ENCODE peak calls at places on chromosomes 3 and 15, in four cellular contexts. One of them, this sample, is unnamed.

GRCh38 chr15:59794229-59794886 is 105.2 kb upstream of the BNIP2 start:
- DNase-seq in GM20000: no peak
- DNase-seq in upper lobe of right lung: no peak
- DNase-seq in ovary: no peak
- DNase-seq in this sample: no peak

GRCh38 chr15:81275711-81276417 is 48.1 kb downstream of the STARD5 start:
- DNase-seq in upper lobe of right lung: no peak
- DNase-seq in GM20000: no peak
- DNase-seq in ovary: no peak
- DNase-seq in this sample: no peak

GRCh38 chr3:39327746-39328349 is 1.7 kb upstream of the CCR8 start:
- DNase-seq in upper lobe of right lung: no peak
- DNase-seq in GM20000: peak
- DNase-seq in ovary: no peak
- DNase-seq in this sample: no peak

GRCh38 chr3:11364181-11364580 is 92.0 kb downstream of the ATG7 start:
- DNase-seq in GM20000: no peak
- DNase-seq in ovary: no peak
- DNase-seq in upper lobe of right lung: no peak
- DNase-seq in this sample: no peak

GRCh38 chr15:100668321-100668690 is 65.9 kb downstream of the ASB7 start:
- DNase-seq in GM20000: no peak
- DNase-seq in ovary: no peak
- DNase-seq in upper lobe of right lung: no peak
- DNase-seq in this sample: no peak

GRCh38 chr3:30548605-30549004 is 57.8 kb upstream of the TGFBR2 start:
- DNase-seq in GM20000: no peak
- DNase-seq in ovary: no peak
- DNase-seq in upper lobe of right lung: no peak
- DNase-seq in this sample: no peak

GRCh38 chr3:65751123-65751700 is 287.5 kb downstream of the MAGI1 start:
- DNase-seq in GM20000: peak
- DNase-seq in ovary: peak
- DNase-seq in upper lobe of right lung: no peak
- DNase-seq in this sample: no peak

GRCh38 chr3:45269952-45270351 is 43.9 kb upstream of the TMEM158 start:
- DNase-seq in ovary: no peak
- DNase-seq in GM20000: no peak
- DNase-seq in upper lobe of right lung: no peak
- DNase-seq in this sample: no peak

GRCh38 chr15:66923438-66923881 is 141.9 kb upstream of the SMAD3 start:
- DNase-seq in upper lobe of right lung: no peak
- DNase-seq in ovary: no peak
- DNase-seq in GM20000: peak
- DNase-seq in this sample: no peak

GRCh38 chr15:25439456-25439836 is 622 bp upstream of the UBE3A start:
- DNase-seq in ovary: no peak
- DNase-seq in upper lobe of right lung: no peak
- DNase-seq in GM20000: peak
- DNase-seq in this sample: no peak

GRCh38 chr3:114442251-114442650 is 148.4 kb downstream of the TIGIT start:
- DNase-seq in upper lobe of right lung: no peak
- DNase-seq in GM20000: no peak
- DNase-seq in ovary: no peak
- DNase-seq in this sample: no peak

GRCh38 chr15:92715753-92716152 is 60.2 kb upstream of the FAM174B start:
- DNase-seq in GM20000: no peak
- DNase-seq in upper lobe of right lung: no peak
- DNase-seq in ovary: peak
- DNase-seq in this sample: no peak

GRCh38 chr15:67413770-67414429 is 107.0 kb upstream of the C15orf61 start:
- DNase-seq in GM20000: no peak
- DNase-seq in ovary: no peak
- DNase-seq in upper lobe of right lung: no peak
- DNase-seq in this sample: no peak

GRCh38 chr15:78831229-78832207 is 20.3 kb upstream of the ADAMTS7 start:
- DNase-seq in ovary: no peak
- DNase-seq in upper lobe of right lung: no peak
- DNase-seq in GM20000: no peak
- DNase-seq in this sample: no peak

GRCh38 chr3:107861904-107862303 is 228.9 kb downstream of the CD47 start:
- DNase-seq in GM20000: no peak
- DNase-seq in ovary: no peak
- DNase-seq in upper lobe of right lung: no peak
- DNase-seq in this sample: no peak

GRCh38 chr3:178802259-178802658 is 266.0 kb downstream of the KCNMB2 start:
- DNase-seq in GM20000: no peak
- DNase-seq in ovary: no peak
- DNase-seq in upper lobe of right lung: no peak
- DNase-seq in this sample: no peak

GRCh38 chr15:75738647-75739325 is 26.1 kb upstream of the CSPG4 start:
- DNase-seq in upper lobe of right lung: peak
- DNase-seq in GM20000: peak
- DNase-seq in ovary: peak
- DNase-seq in this sample: peak

GRCh38 chr3:194905696-194906095 is 220.0 kb downstream of the FAM43A start:
- DNase-seq in upper lobe of right lung: no peak
- DNase-seq in GM20000: no peak
- DNase-seq in ovary: no peak
- DNase-seq in this sample: no peak

GRCh38 chr15:35088329-35088728 is 3.2 kb upstream of the NANOGP8 start:
- DNase-seq in upper lobe of right lung: no peak
- DNase-seq in ovary: no peak
- DNase-seq in GM20000: no peak
- DNase-seq in this sample: no peak

GRCh38 chr3:78734048-78734637 is 1033.7 kb downstream of the ROBO1 start:
- DNase-seq in upper lobe of right lung: no peak
- DNase-seq in GM20000: no peak
- DNase-seq in ovary: no peak
- DNase-seq in this sample: no peak

GRCh38 chr15:25772500-25772899 is 90.6 kb downstream of the ATP10A start:
- DNase-seq in GM20000: no peak
- DNase-seq in ovary: no peak
- DNase-seq in upper lobe of right lung: no peak
- DNase-seq in this sample: peak

GRCh38 chr3:39138804-39139415 is 14.5 kb downstream of the CSRNP1 start:
- DNase-seq in upper lobe of right lung: no peak
- DNase-seq in ovary: peak
- DNase-seq in GM20000: no peak
- DNase-seq in this sample: no peak

GRCh38 chr3:160796813-160797164 is 40.8 kb downstream of the PPM1L start:
- DNase-seq in GM20000: no peak
- DNase-seq in ovary: no peak
- DNase-seq in upper lobe of right lung: no peak
- DNase-seq in this sample: no peak

GRCh38 chr3:21750291-21750690 is 719 bp downstream of the ZNF385D start:
- DNase-seq in ovary: no peak
- DNase-seq in upper lobe of right lung: no peak
- DNase-seq in GM20000: no peak
- DNase-seq in this sample: no peak

GRCh38 chr15:80151148-80151547 is 1.7 kb upstream of the FAH start:
- DNase-seq in GM20000: no peak
- DNase-seq in ovary: no peak
- DNase-seq in upper lobe of right lung: no peak
- DNase-seq in this sample: no peak

GRCh38 chr15:85454403-85454802 is 74.0 kb downstream of the AKAP13 start:
- DNase-seq in GM20000: no peak
- DNase-seq in ovary: no peak
- DNase-seq in upper lobe of right lung: no peak
- DNase-seq in this sample: no peak

GRCh38 chr15:48221885-48222284 is 15.8 kb downstream of the SLC12A1 start:
- DNase-seq in upper lobe of right lung: no peak
- DNase-seq in GM20000: no peak
- DNase-seq in ovary: no peak
- DNase-seq in this sample: no peak

GRCh38 chr3:157921767-157922166 is 184.5 kb downstream of the SHOX2 start:
- DNase-seq in GM20000: no peak
- DNase-seq in upper lobe of right lung: no peak
- DNase-seq in ovary: no peak
- DNase-seq in this sample: no peak

GRCh38 chr3:110178965-110179364 is 841.6 kb upstream of the DPPA4 start:
- DNase-seq in GM20000: no peak
- DNase-seq in ovary: peak
- DNase-seq in upper lobe of right lung: no peak
- DNase-seq in this sample: no peak

GRCh38 chr3:144771401-144771870 is 799.8 kb downstream of the DIPK2A start:
- DNase-seq in upper lobe of right lung: no peak
- DNase-seq in ovary: no peak
- DNase-seq in GM20000: no peak
- DNase-seq in this sample: no peak

GRCh38 chr3:69710153-69710977 is 28.9 kb upstream of the MITF start:
- DNase-seq in GM20000: no peak
- DNase-seq in ovary: no peak
- DNase-seq in upper lobe of right lung: no peak
- DNase-seq in this sample: no peak

GRCh38 chr3:188827078-188827477 is 344.7 kb upstream of the TPRG1 start:
- DNase-seq in GM20000: no peak
- DNase-seq in ovary: no peak
- DNase-seq in upper lobe of right lung: no peak
- DNase-seq in this sample: no peak

GRCh38 chr15:76642671-76643070 is 262.5 kb downstream of the SCAPER start:
- DNase-seq in ovary: no peak
- DNase-seq in GM20000: peak
- DNase-seq in upper lobe of right lung: no peak
- DNase-seq in this sample: no peak

GRCh38 chr3:99630815-99631214 is 7.6 kb upstream of the COL8A1 start:
- DNase-seq in ovary: no peak
- DNase-seq in GM20000: no peak
- DNase-seq in upper lobe of right lung: no peak
- DNase-seq in this sample: no peak

GRCh38 chr15:62941719-62942118 is 100.8 kb upstream of the TPM1 start:
- DNase-seq in ovary: no peak
- DNase-seq in upper lobe of right lung: no peak
- DNase-seq in GM20000: no peak
- DNase-seq in this sample: no peak

GRCh38 chr15:71804226-71804625 is 6.1 kb upstream of the NR2E3 start:
- DNase-seq in ovary: no peak
- DNase-seq in GM20000: no peak
- DNase-seq in upper lobe of right lung: no peak
- DNase-seq in this sample: no peak
- TF ChIP-seq CTCF in ovary: no peak
- TF ChIP-seq CTCF in GM20000: no peak
- TF ChIP-seq CTCF in upper lobe of right lung: no peak
- TF ChIP-seq CTCF in this sample: no peak

GRCh38 chr3:141465221-141465620 is 21.6 kb upstream of the RASA2 start:
- DNase-seq in upper lobe of right lung: no peak
- DNase-seq in ovary: no peak
- DNase-seq in GM20000: no peak
- DNase-seq in this sample: no peak
- TF ChIP-seq CTCF in upper lobe of right lung: no peak
- TF ChIP-seq CTCF in ovary: no peak
- TF ChIP-seq CTCF in GM20000: no peak
- TF ChIP-seq CTCF in this sample: peak

GRCh38 chr3:150035910-150036661 is 65.4 kb upstream of the PFN2 start:
- DNase-seq in upper lobe of right lung: no peak
- DNase-seq in GM20000: no peak
- DNase-seq in ovary: no peak
- DNase-seq in this sample: peak

GRCh38 chr3:150038830-150039229 is 68.1 kb upstream of the PFN2 start:
- DNase-seq in upper lobe of right lung: no peak
- DNase-seq in ovary: peak
- DNase-seq in GM20000: no peak
- DNase-seq in this sample: no peak

GRCh38 chr3:150040097-150040496 is 69.4 kb upstream of the PFN2 start:
- DNase-seq in upper lobe of right lung: no peak
- DNase-seq in GM20000: no peak
- DNase-seq in ovary: no peak
- DNase-seq in this sample: no peak

GRCh38 chr3:150036780-150037179 is 66.1 kb upstream of the PFN2 start:
- DNase-seq in ovary: no peak
- DNase-seq in GM20000: no peak
- DNase-seq in upper lobe of right lung: no peak
- DNase-seq in this sample: peak

GRCh38 chr3:150041877-150042276 is 71.2 kb upstream of the PFN2 start:
- DNase-seq in upper lobe of right lung: no peak
- DNase-seq in GM20000: no peak
- DNase-seq in ovary: no peak
- DNase-seq in this sample: no peak
- TF ChIP-seq CTCF in upper lobe of right lung: no peak
- TF ChIP-seq CTCF in GM20000: no peak
- TF ChIP-seq CTCF in ovary: no peak
- TF ChIP-seq CTCF in this sample: no peak

DNA sequence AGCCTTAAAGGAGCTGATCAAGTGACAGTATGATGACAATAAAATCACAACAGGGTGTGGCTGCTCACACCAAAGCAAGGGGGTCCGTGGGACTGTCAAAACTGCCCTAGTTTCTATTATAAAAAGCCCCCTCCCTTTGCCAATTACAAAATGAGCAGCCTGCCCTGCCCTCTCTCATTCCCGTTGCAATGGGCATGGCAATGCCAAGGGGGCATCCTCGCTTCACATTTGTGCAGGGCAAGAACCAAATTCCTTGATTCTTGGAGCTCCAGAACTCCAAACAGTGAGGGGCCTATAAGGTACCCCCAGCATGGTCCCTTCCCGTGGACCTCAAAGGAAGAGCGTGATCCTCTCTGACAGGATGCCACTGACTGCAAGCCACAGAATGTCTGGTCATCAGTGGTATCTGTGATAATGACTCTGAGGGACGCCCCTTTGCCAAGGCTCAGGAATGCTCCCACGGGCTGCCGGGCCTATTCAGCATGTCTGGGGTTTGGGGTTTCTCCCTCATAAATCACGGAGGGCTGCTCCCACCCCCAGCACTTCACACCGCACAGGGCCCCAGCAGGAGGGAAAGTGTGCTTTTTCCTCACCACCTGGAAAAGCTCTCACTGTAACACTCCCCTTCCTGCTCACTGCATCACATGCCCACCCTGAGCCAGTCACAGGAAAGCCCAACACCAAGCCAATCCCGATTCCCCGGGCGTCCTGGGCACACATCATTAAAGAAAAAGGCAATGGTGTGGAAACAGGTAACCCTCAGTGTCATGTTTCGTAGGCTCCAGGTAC is 105.1 kb upstream of the TRPM1 start:
- DNase-seq in upper lobe of right lung: no peak
- DNase-seq in ovary: no peak
- DNase-seq in GM20000: no peak
- DNase-seq in this sample: peak
- TF ChIP-seq CTCF in upper lobe of right lung: peak
- TF ChIP-seq CTCF in ovary: no peak
- TF ChIP-seq CTCF in GM20000: no peak
- TF ChIP-seq CTCF in this sample: no peak